ENCODE peak calls at places on chromosomes 16 and 17, in seven cellular contexts. One of them, this sample, is unnamed.

GRCh38 chr17:63406689-63407330 is 39.3 kb downstream of the CYB561 start:
- DNase-seq in stimulated activated CD4-positive, alpha-beta T cell treated with anti-CD3 and anti-CD28 coated beads, Interleukin-12 subunit alpha, Interleukin-12 subunit beta, amount 100 ng/mL, for 4 hours: peak; percentile 40
- DNase-seq in T-helper 2 cell: peak; percentile 81
- DNase-seq in mammary epithelial cell: peak; percentile 77
- DNase-seq in T-cell: peak; percentile 50
- DNase-seq in COR-L47: peak; percentile 85
- DNase-seq in GM13977: peak; percentile 75
- DNase-seq in this sample: peak; percentile 88

GRCh38 chr17:78865682-78866390 is 25.2 kb upstream of the USP36 start:
- DNase-seq in GM13977: peak; percentile 75
- DNase-seq in mammary epithelial cell: peak; percentile 54
- DNase-seq in stimulated activated CD4-positive, alpha-beta T cell treated with anti-CD3 and anti-CD28 coated beads, Interleukin-12 subunit alpha, Interleukin-12 subunit beta, amount 100 ng/mL, for 4 hours: peak; percentile 55
- DNase-seq in COR-L47: peak; percentile 64
- DNase-seq in T-helper 2 cell: peak; percentile 39
- DNase-seq in T-cell: no peak
- DNase-seq in this sample: peak; percentile 80

GRCh38 chr16:29993191-29993902 is 2.1 kb downstream of the HIRIP3 start:
- DNase-seq in T-helper 2 cell: no peak
- DNase-seq in T-cell: no peak
- DNase-seq in stimulated activated CD4-positive, alpha-beta T cell treated with anti-CD3 and anti-CD28 coated beads, Interleukin-12 subunit alpha, Interleukin-12 subunit beta, amount 100 ng/mL, for 4 hours: no peak
- DNase-seq in GM13977: no peak
- DNase-seq in mammary epithelial cell: no peak
- DNase-seq in COR-L47: no peak
- DNase-seq in this sample: no peak

GRCh38 chr17:77721823-77722160 is 236.7 kb upstream of the TNRC6C start:
- DNase-seq in stimulated activated CD4-positive, alpha-beta T cell treated with anti-CD3 and anti-CD28 coated beads, Interleukin-12 subunit alpha, Interleukin-12 subunit beta, amount 100 ng/mL, for 4 hours: no peak
- DNase-seq in GM13977: peak; percentile 4
- DNase-seq in COR-L47: no peak
- DNase-seq in mammary epithelial cell: no peak
- DNase-seq in T-cell: no peak
- DNase-seq in T-helper 2 cell: no peak
- DNase-seq in this sample: no peak

GRCh38 chr17:11031787-11032186 is 193.9 kb upstream of the PIRT start:
- DNase-seq in COR-L47: no peak
- DNase-seq in GM13977: no peak
- DNase-seq in T-cell: no peak
- DNase-seq in T-helper 2 cell: no peak
- DNase-seq in stimulated activated CD4-positive, alpha-beta T cell treated with anti-CD3 and anti-CD28 coated beads, Interleukin-12 subunit alpha, Interleukin-12 subunit beta, amount 100 ng/mL, for 4 hours: no peak
- DNase-seq in mammary epithelial cell: no peak
- DNase-seq in this sample: no peak

GRCh38 chr16:85850344-85850880 is 48.5 kb upstream of the IRF8 start:
- DNase-seq in T-helper 2 cell: no peak
- DNase-seq in GM13977: no peak
- DNase-seq in COR-L47: no peak
- DNase-seq in stimulated activated CD4-positive, alpha-beta T cell treated with anti-CD3 and anti-CD28 coated beads, Interleukin-12 subunit alpha, Interleukin-12 subunit beta, amount 100 ng/mL, for 4 hours: no peak
- DNase-seq in mammary epithelial cell: no peak
- DNase-seq in T-cell: no peak
- DNase-seq in this sample: no peak

GRCh38 chr17:4497101-4497824 is 1.4 kb upstream of the SPNS2 start:
- DNase-seq in T-helper 2 cell: no peak
- DNase-seq in COR-L47: no peak
- DNase-seq in mammary epithelial cell: peak; percentile 42
- DNase-seq in T-cell: no peak
- DNase-seq in stimulated activated CD4-positive, alpha-beta T cell treated with anti-CD3 and anti-CD28 coated beads, Interleukin-12 subunit alpha, Interleukin-12 subunit beta, amount 100 ng/mL, for 4 hours: no peak
- DNase-seq in GM13977: peak; percentile 65
- DNase-seq in this sample: peak; percentile 19

GRCh38 chr16:69217433-69217832 is 30.5 kb downstream of the SNTB2 start:
- DNase-seq in T-cell: no peak
- DNase-seq in stimulated activated CD4-positive, alpha-beta T cell treated with anti-CD3 and anti-CD28 coated beads, Interleukin-12 subunit alpha, Interleukin-12 subunit beta, amount 100 ng/mL, for 4 hours: no peak
- DNase-seq in COR-L47: no peak
- DNase-seq in mammary epithelial cell: peak; percentile 49
- DNase-seq in GM13977: no peak
- DNase-seq in T-helper 2 cell: peak; percentile 25
- DNase-seq in this sample: no peak

GRCh38 chr17:550041-550398 is 164.6 kb downstream of the VPS53 start:
- DNase-seq in T-helper 2 cell: no peak
- DNase-seq in GM13977: no peak
- DNase-seq in COR-L47: no peak
- DNase-seq in T-cell: no peak
- DNase-seq in mammary epithelial cell: peak; percentile 66
- DNase-seq in stimulated activated CD4-positive, alpha-beta T cell treated with anti-CD3 and anti-CD28 coated beads, Interleukin-12 subunit alpha, Interleukin-12 subunit beta, amount 100 ng/mL, for 4 hours: no peak
- DNase-seq in this sample: no peak

GRCh38 chr16:74709477-74709877 is 8.8 kb upstream of the MLKL start:
- DNase-seq in GM13977: peak; percentile 85
- DNase-seq in COR-L47: peak; percentile 54
- DNase-seq in T-cell: peak; percentile 65
- DNase-seq in mammary epithelial cell: peak; percentile 73
- DNase-seq in stimulated activated CD4-positive, alpha-beta T cell treated with anti-CD3 and anti-CD28 coated beads, Interleukin-12 subunit alpha, Interleukin-12 subunit beta, amount 100 ng/mL, for 4 hours: peak; percentile 79
- DNase-seq in T-helper 2 cell: peak; percentile 77
- DNase-seq in this sample: peak; percentile 60

GRCh38 chr17:37458805-37459204 is 30.9 kb upstream of the DUSP14 start:
- DNase-seq in GM13977: no peak
- DNase-seq in stimulated activated CD4-positive, alpha-beta T cell treated with anti-CD3 and anti-CD28 coated beads, Interleukin-12 subunit alpha, Interleukin-12 subunit beta, amount 100 ng/mL, for 4 hours: no peak
- DNase-seq in mammary epithelial cell: peak; percentile 42
- DNase-seq in T-helper 2 cell: no peak
- DNase-seq in COR-L47: no peak
- DNase-seq in T-cell: no peak
- DNase-seq in this sample: no peak

GRCh38 chr17:34713687-34714086 is 134.3 kb downstream of the TMEM132E start:
- DNase-seq in GM13977: no peak
- DNase-seq in COR-L47: no peak
- DNase-seq in T-cell: no peak
- DNase-seq in mammary epithelial cell: no peak
- DNase-seq in stimulated activated CD4-positive, alpha-beta T cell treated with anti-CD3 and anti-CD28 coated beads, Interleukin-12 subunit alpha, Interleukin-12 subunit beta, amount 100 ng/mL, for 4 hours: no peak
- DNase-seq in T-helper 2 cell: no peak
- DNase-seq in this sample: no peak

GRCh38 chr16:27445502-27446175 is 43.7 kb downstream of the IL21R start:
- DNase-seq in COR-L47: no peak
- DNase-seq in mammary epithelial cell: no peak
- DNase-seq in GM13977: no peak
- DNase-seq in T-cell: no peak
- DNase-seq in T-helper 2 cell: no peak
- DNase-seq in stimulated activated CD4-positive, alpha-beta T cell treated with anti-CD3 and anti-CD28 coated beads, Interleukin-12 subunit alpha, Interleukin-12 subunit beta, amount 100 ng/mL, for 4 hours: no peak
- DNase-seq in this sample: no peak

GRCh38 chr17:79090503-79091372 is 16.1 kb downstream of the ENGASE start:
- DNase-seq in mammary epithelial cell: no peak
- DNase-seq in T-helper 2 cell: no peak
- DNase-seq in T-cell: no peak
- DNase-seq in stimulated activated CD4-positive, alpha-beta T cell treated with anti-CD3 and anti-CD28 coated beads, Interleukin-12 subunit alpha, Interleukin-12 subunit beta, amount 100 ng/mL, for 4 hours: no peak
- DNase-seq in GM13977: no peak
- DNase-seq in COR-L47: no peak
- DNase-seq in this sample: no peak

GRCh38 chr16:77723108-77723514 is 797 bp downstream of the NUDT7 start:
- DNase-seq in GM13977: peak; percentile 12
- DNase-seq in T-cell: no peak
- DNase-seq in mammary epithelial cell: peak; percentile 14
- DNase-seq in T-helper 2 cell: peak; percentile 45
- DNase-seq in COR-L47: no peak
- DNase-seq in stimulated activated CD4-positive, alpha-beta T cell treated with anti-CD3 and anti-CD28 coated beads, Interleukin-12 subunit alpha, Interleukin-12 subunit beta, amount 100 ng/mL, for 4 hours: peak; percentile 3
- DNase-seq in this sample: no peak

GRCh38 chr16:24289301-24289700 is 33.2 kb downstream of the CACNG3 start:
- DNase-seq in COR-L47: no peak
- DNase-seq in T-helper 2 cell: no peak
- DNase-seq in mammary epithelial cell: no peak
- DNase-seq in GM13977: no peak
- DNase-seq in stimulated activated CD4-positive, alpha-beta T cell treated with anti-CD3 and anti-CD28 coated beads, Interleukin-12 subunit alpha, Interleukin-12 subunit beta, amount 100 ng/mL, for 4 hours: no peak
- DNase-seq in T-cell: no peak
- DNase-seq in this sample: no peak

GRCh38 chr17:8632087-8632486 is 1.6 kb upstream of the MYH10 start:
- DNase-seq in T-cell: no peak
- DNase-seq in T-helper 2 cell: no peak
- DNase-seq in stimulated activated CD4-positive, alpha-beta T cell treated with anti-CD3 and anti-CD28 coated beads, Interleukin-12 subunit alpha, Interleukin-12 subunit beta, amount 100 ng/mL, for 4 hours: no peak
- DNase-seq in mammary epithelial cell: no peak
- DNase-seq in GM13977: no peak
- DNase-seq in COR-L47: no peak
- DNase-seq in this sample: peak; percentile 9

GRCh38 chr16:49745434-49745833 is 110.5 kb downstream of the ZNF423 start:
- DNase-seq in COR-L47: no peak
- DNase-seq in mammary epithelial cell: no peak
- DNase-seq in GM13977: no peak
- DNase-seq in stimulated activated CD4-positive, alpha-beta T cell treated with anti-CD3 and anti-CD28 coated beads, Interleukin-12 subunit alpha, Interleukin-12 subunit beta, amount 100 ng/mL, for 4 hours: no peak
- DNase-seq in T-cell: no peak
- DNase-seq in T-helper 2 cell: no peak
- DNase-seq in this sample: peak; percentile 72

GRCh38 chr17:77508047-77508715 is 367.4 kb downstream of the SEC14L1 start:
- DNase-seq in T-cell: no peak
- DNase-seq in COR-L47: no peak
- DNase-seq in GM13977: no peak
- DNase-seq in mammary epithelial cell: no peak
- DNase-seq in stimulated activated CD4-positive, alpha-beta T cell treated with anti-CD3 and anti-CD28 coated beads, Interleukin-12 subunit alpha, Interleukin-12 subunit beta, amount 100 ng/mL, for 4 hours: no peak
- DNase-seq in T-helper 2 cell: no peak
- DNase-seq in this sample: no peak

GRCh38 chr16:86761117-86761971 is 183.0 kb downstream of the FOXL1 start:
- DNase-seq in stimulated activated CD4-positive, alpha-beta T cell treated with anti-CD3 and anti-CD28 coated beads, Interleukin-12 subunit alpha, Interleukin-12 subunit beta, amount 100 ng/mL, for 4 hours: peak; percentile 49
- DNase-seq in mammary epithelial cell: peak; percentile 39
- DNase-seq in COR-L47: no peak
- DNase-seq in T-helper 2 cell: peak; percentile 31
- DNase-seq in GM13977: peak; percentile 53
- DNase-seq in T-cell: no peak
- DNase-seq in this sample: peak; percentile 18

GRCh38 chr16:49343291-49343690 is 30.3 kb upstream of the C16orf78 start:
- DNase-seq in T-helper 2 cell: no peak
- DNase-seq in COR-L47: no peak
- DNase-seq in GM13977: no peak
- DNase-seq in stimulated activated CD4-positive, alpha-beta T cell treated with anti-CD3 and anti-CD28 coated beads, Interleukin-12 subunit alpha, Interleukin-12 subunit beta, amount 100 ng/mL, for 4 hours: no peak
- DNase-seq in mammary epithelial cell: no peak
- DNase-seq in T-cell: no peak
- DNase-seq in this sample: no peak

GRCh38 chr17:74981979-74982662 is 5.3 kb upstream of the CDR2L start:
- DNase-seq in COR-L47: peak; percentile 80
- DNase-seq in T-cell: peak; percentile 78
- DNase-seq in mammary epithelial cell: no peak
- DNase-seq in stimulated activated CD4-positive, alpha-beta T cell treated with anti-CD3 and anti-CD28 coated beads, Interleukin-12 subunit alpha, Interleukin-12 subunit beta, amount 100 ng/mL, for 4 hours: peak; percentile 73
- DNase-seq in GM13977: peak; percentile 86
- DNase-seq in T-helper 2 cell: peak; percentile 91
- DNase-seq in this sample: peak; percentile 91

GRCh38 chr17:73566905-73567782 is 77.1 kb downstream of the SDK2 start:
- DNase-seq in T-helper 2 cell: peak; percentile 83
- DNase-seq in COR-L47: no peak
- DNase-seq in stimulated activated CD4-positive, alpha-beta T cell treated with anti-CD3 and anti-CD28 coated beads, Interleukin-12 subunit alpha, Interleukin-12 subunit beta, amount 100 ng/mL, for 4 hours: no peak
- DNase-seq in GM13977: no peak
- DNase-seq in T-cell: peak; percentile 13
- DNase-seq in mammary epithelial cell: no peak
- DNase-seq in this sample: no peak

GRCh38 chr17:82828875-82829487 is 10.8 kb downstream of the ZNF750 start:
- DNase-seq in T-cell: no peak
- DNase-seq in GM13977: no peak
- DNase-seq in mammary epithelial cell: no peak
- DNase-seq in COR-L47: no peak
- DNase-seq in stimulated activated CD4-positive, alpha-beta T cell treated with anti-CD3 and anti-CD28 coated beads, Interleukin-12 subunit alpha, Interleukin-12 subunit beta, amount 100 ng/mL, for 4 hours: no peak
- DNase-seq in T-helper 2 cell: no peak
- DNase-seq in this sample: no peak

GRCh38 chr17:48612456-48612853 is 1.6 kb upstream of the HOXB7 start:
- DNase-seq in T-cell: no peak
- DNase-seq in GM13977: no peak
- DNase-seq in COR-L47: peak; percentile 42
- DNase-seq in stimulated activated CD4-positive, alpha-beta T cell treated with anti-CD3 and anti-CD28 coated beads, Interleukin-12 subunit alpha, Interleukin-12 subunit beta, amount 100 ng/mL, for 4 hours: no peak
- DNase-seq in mammary epithelial cell: no peak
- DNase-seq in T-helper 2 cell: no peak
- DNase-seq in this sample: peak; percentile 91

GRCh38 chr17:44121997-44122824 is 1.2 kb downstream of the HDAC5 start:
- DNase-seq in GM13977: no peak
- DNase-seq in T-helper 2 cell: no peak
- DNase-seq in mammary epithelial cell: no peak
- DNase-seq in COR-L47: no peak
- DNase-seq in T-cell: no peak
- DNase-seq in stimulated activated CD4-positive, alpha-beta T cell treated with anti-CD3 and anti-CD28 coated beads, Interleukin-12 subunit alpha, Interleukin-12 subunit beta, amount 100 ng/mL, for 4 hours: no peak
- DNase-seq in this sample: no peak

GRCh38 chr17:19647697-19648474 is 665 bp upstream of the ALDH3A2 start:
- DNase-seq in stimulated activated CD4-positive, alpha-beta T cell treated with anti-CD3 and anti-CD28 coated beads, Interleukin-12 subunit alpha, Interleukin-12 subunit beta, amount 100 ng/mL, for 4 hours: no peak
- DNase-seq in COR-L47: peak; percentile 28
- DNase-seq in T-cell: no peak
- DNase-seq in GM13977: peak; percentile 49
- DNase-seq in mammary epithelial cell: peak; percentile 68
- DNase-seq in T-helper 2 cell: peak; percentile 38
- DNase-seq in this sample: peak; percentile 81

GRCh38 chr16:3879887-3880564 is 487 bp downstream of the CREBBP start:
- DNase-seq in GM13977: peak; percentile 85
- DNase-seq in T-cell: peak; percentile 62
- DNase-seq in stimulated activated CD4-positive, alpha-beta T cell treated with anti-CD3 and anti-CD28 coated beads, Interleukin-12 subunit alpha, Interleukin-12 subunit beta, amount 100 ng/mL, for 4 hours: peak; percentile 67
- DNase-seq in mammary epithelial cell: peak; percentile 29
- DNase-seq in T-helper 2 cell: peak; percentile 85
- DNase-seq in COR-L47: peak; percentile 53
- DNase-seq in this sample: peak; percentile 80

GRCh38 chr16:54027126-54027922 is 259.3 kb downstream of the IRX3 start:
- DNase-seq in mammary epithelial cell: peak; percentile 54
- DNase-seq in GM13977: no peak
- DNase-seq in COR-L47: no peak
- DNase-seq in T-helper 2 cell: no peak
- DNase-seq in stimulated activated CD4-positive, alpha-beta T cell treated with anti-CD3 and anti-CD28 coated beads, Interleukin-12 subunit alpha, Interleukin-12 subunit beta, amount 100 ng/mL, for 4 hours: no peak
- DNase-seq in T-cell: no peak
- DNase-seq in this sample: no peak

GRCh38 chr16:64250866-64251265 is 871.0 kb downstream of the CDH11 start:
- DNase-seq in T-helper 2 cell: no peak
- DNase-seq in T-cell: no peak
- DNase-seq in GM13977: no peak
- DNase-seq in COR-L47: no peak
- DNase-seq in stimulated activated CD4-positive, alpha-beta T cell treated with anti-CD3 and anti-CD28 coated beads, Interleukin-12 subunit alpha, Interleukin-12 subunit beta, amount 100 ng/mL, for 4 hours: no peak
- DNase-seq in mammary epithelial cell: no peak
- DNase-seq in this sample: no peak